ENCODE peak calls at places on chromosomes 16 and 17, in five cellular contexts. Y is HepG2, R is GM12878, H is HCT116, L is H1. I is an unnamed sample.

GRCh38 chr17:57970706-57971105 is 15.5 kb upstream of the CUEDC1 start:
- DNase-seq in R (no peak), H (no peak), Y (no peak), L (no peak), I (no peak)

GRCh38 chr17:9343513-9343912 is 232.1 kb downstream of the STX8 start:
- DNase-seq in Y (no peak), R (no peak), H (no peak), L (no peak), I (peak; percentile 6)

GRCh38 chr17:29918922-29919856 is 10.8 kb downstream of the SSH2 start:
- DNase-seq in Y (no peak), L (no peak), R (no peak), H (no peak), I (no peak)

GRCh38 chr17:48179071-48179945 is 71.7 kb downstream of the SNX11 start:
- DNase-seq in L (no peak), Y (no peak), R (no peak), H (no peak), I (peak; percentile 22)

GRCh38 chr17:39755550-39756375 is 18.0 kb downstream of the GRB7 start:
- DNase-seq in H (no peak), L (no peak), Y (peak; percentile 23), R (peak; percentile 84), I (no peak)

GRCh38 chr17:81553616-81554181 is 1.5 kb upstream of the FAAP100 start:
- DNase-seq in L (no peak), Y (no peak), H (peak; percentile 16), R (peak; percentile 9), I (peak; percentile 52)

GRCh38 chr16:3966681-3967080 is 86.2 kb upstream of the CREBBP start:
- DNase-seq in R (no peak), L (no peak), H (no peak), Y (no peak), I (no peak)

GRCh38 chr16:1209081-1209480 is 16.0 kb downstream of the TPSG1 start:
- DNase-seq in H (no peak), L (no peak), R (no peak), Y (no peak), I (no peak)

GRCh38 chr16:31868701-31869167 is 4.9 kb upstream of the ZNF267 start:
- DNase-seq in R (no peak), H (peak; percentile 73), L (no peak), Y (peak; percentile 76), I (peak; percentile 85)

DNA sequence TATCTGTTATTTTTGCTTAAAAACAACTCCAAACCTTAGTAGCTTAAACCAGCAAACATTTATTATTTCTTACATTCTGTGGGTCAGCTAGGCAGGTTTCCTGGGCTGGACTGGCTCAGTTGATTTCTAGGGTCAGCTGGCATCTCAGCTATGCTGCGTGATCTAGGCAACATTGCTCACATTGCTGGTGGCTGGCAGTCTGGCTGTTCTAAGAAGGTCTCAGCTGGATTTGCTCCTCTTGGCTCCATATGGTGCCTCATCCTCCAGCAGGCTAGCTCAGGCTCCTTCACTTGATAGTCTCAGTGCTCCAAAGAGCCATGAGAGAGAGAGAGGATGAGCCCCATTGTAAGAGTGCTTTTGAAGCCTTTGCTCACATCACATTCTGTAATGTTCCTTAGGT is 470.6 kb upstream of the CDH5 start:
- DNase-seq in L (no peak), R (no peak), Y (no peak), H (no peak), I (no peak)
- TF ChIP-seq YY1 in L (no peak), R (no peak), Y (no peak), H (no peak), I (no peak)

DNA sequence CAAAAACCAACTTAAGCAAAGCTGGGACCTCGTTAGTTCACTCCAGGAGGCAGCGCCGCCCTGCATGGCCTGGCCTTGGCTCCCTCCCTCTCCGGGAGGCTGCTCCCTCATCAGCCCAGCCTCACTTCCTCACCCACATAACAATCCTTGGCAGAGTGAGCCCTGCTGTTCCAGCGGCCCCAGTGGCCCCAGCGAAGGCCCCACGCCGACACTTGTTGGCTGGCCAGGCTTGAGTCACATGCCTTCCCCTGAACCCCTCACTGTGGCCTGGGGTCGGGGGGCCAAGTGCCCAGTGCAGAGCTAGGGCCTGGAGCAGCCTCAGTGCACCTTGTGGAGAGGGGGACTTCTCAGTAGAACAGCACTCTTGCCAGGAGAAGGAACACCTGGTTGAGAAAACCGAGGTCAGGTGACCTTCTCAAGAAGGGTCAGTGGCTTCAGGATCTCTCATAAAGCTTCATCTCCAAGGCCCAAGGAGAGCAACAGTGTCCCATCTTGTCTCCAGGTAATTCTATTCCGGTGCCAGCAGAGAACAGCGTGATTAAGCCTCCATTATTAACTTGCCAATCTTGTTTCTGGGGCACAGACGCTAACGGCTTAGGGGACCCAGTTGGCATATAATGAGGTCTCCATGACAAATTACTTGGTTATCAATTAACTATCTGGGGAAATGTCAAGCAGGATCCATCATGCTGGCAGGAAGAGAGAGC is 26.8 kb downstream of the ENDOV start:
- DNase-seq in R (no peak), H (no peak), L (no peak), Y (no peak), I (no peak)
- TF ChIP-seq SP1 in R (no peak), H (no peak), L (no peak), Y (no peak), I (no peak)

GRCh38 chr16:68272501-68273209 is 8.3 kb downstream of the SLC7A6 start:
- DNase-seq in H (no peak), R (no peak), Y (no peak), L (no peak), I (no peak)
- TF ChIP-seq YY1 in H (no peak), R (no peak), Y (no peak), L (no peak), I (no peak)

GRCh38 chr16:66996324-66996982 is 8.1 kb downstream of the CES4A start:
- DNase-seq in H (no peak), R (no peak), Y (peak; percentile 92), L (no peak), I (no peak)
- TF ChIP-seq SP1 in H (no peak), R (no peak), Y (no peak), L (no peak), I (no peak)